ENCODE peak calls at places on chromosomes 3 and 15, in seven cellular contexts. B, E, D, H, Q, A and V are unnamed samples.
A peak's percentile ranks its signal among the peaks of the same experiment; 100 is the strongest.

GRCh38 chr3:148226246-148226645 is 471.5 kb upstream of the AGTR1 start:
- DNase-seq in B (no peak), Q (no peak), H (no peak), D (no peak), A (no peak), E (no peak), V (no peak)

GRCh38 chr3:140180603-140181002 is 245.6 kb downstream of the CLSTN2 start:
- DNase-seq in D (no peak), H (no peak), E (no peak), B (no peak), A (no peak), Q (no peak), V (no peak)

GRCh38 chr15:56207711-56208110 is 36.0 kb downstream of the RFX7 start:
- DNase-seq in H (no peak), B (no peak), D (no peak), A (no peak), Q (no peak), E (no peak), V (no peak)

GRCh38 chr3:21801631-21802030 is 50.6 kb upstream of the ZNF385D start:
- DNase-seq in H (no peak), B (no peak), D (peak; percentile 73), A (no peak), Q (no peak), E (no peak), V (no peak)

GRCh38 chr3:98772022-98772421 is 8.9 kb downstream of the ST3GAL6 start:
- DNase-seq in H (no peak), D (no peak), Q (no peak), A (no peak), B (no peak), E (no peak), V (no peak)

GRCh38 chr3:176032043-176032442 is 1165.2 kb downstream of the TBL1XR1 start:
- DNase-seq in B (peak; percentile 47), E (no peak), H (no peak), A (no peak), Q (no peak), D (no peak), V (no peak)

GRCh38 chr3:155233213-155233612 is 60.3 kb downstream of the STRIT1 start:
- DNase-seq in D (peak; percentile 98), Q (peak; percentile 66), B (peak; percentile 96), H (no peak), A (peak; percentile 4), E (no peak), V (no peak)

GRCh38 chr15:80169768-80170357 is 17.1 kb downstream of the FAH start:
- DNase-seq in A (no peak), Q (no peak), B (no peak), H (no peak), D (no peak), E (no peak), V (no peak)

GRCh38 chr3:122294365-122294764 is 30.7 kb upstream of the CSTA start:
- DNase-seq in A (no peak), H (no peak), Q (no peak), E (no peak), D (no peak), B (no peak), V (no peak)

GRCh38 chr15:58980351-58980939 is 7.0 kb upstream of the RNF111 start:
- DNase-seq in D (peak; percentile 52), Q (peak; percentile 55), B (peak; percentile 48), E (peak; percentile 23), H (no peak), A (no peak), V (no peak)

GRCh38 chr15:80202641-80203360 is 49.2 kb downstream of the CTXND1 start:
- DNase-seq in A (no peak), B (peak; percentile 3), E (no peak), D (no peak), H (no peak), Q (no peak), V (no peak)

GRCh38 chr15:70474682-70475438 is 288.5 kb downstream of the UACA start:
- DNase-seq in E (no peak), A (peak; percentile 46), Q (peak; percentile 92), H (no peak), B (peak; percentile 87), D (peak; percentile 46), V (no peak)

GRCh38 chr3:157333551-157333991 is 103.1 kb upstream of the PTX3 start:
- DNase-seq in H (no peak), E (no peak), D (no peak), Q (peak; percentile 60), B (peak; percentile 86), A (no peak), V (no peak)

GRCh38 chr3:113629941-113630340 is 66.5 kb downstream of the USF3 start:
- DNase-seq in B (no peak), D (no peak), H (no peak), Q (no peak), E (no peak), A (no peak), V (no peak)

GRCh38 chr3:124700880-124701684 is 29.2 kb upstream of the UMPS start:
- DNase-seq in A (no peak), Q (peak; percentile 11), D (no peak), H (no peak), B (peak; percentile 39), E (no peak), V (no peak)

GRCh38 chr15:56323435-56323834 is 41.8 kb upstream of the TEX9 start:
- DNase-seq in Q (no peak), B (no peak), E (no peak), D (no peak), H (no peak), A (no peak), V (no peak)

GRCh38 chr3:56795097-56795806 is 6.5 kb downstream of the ARHGEF3 start:
- DNase-seq in E (no peak), Q (peak; percentile 79), H (no peak), A (no peak), B (peak; percentile 26), D (no peak), V (no peak)

GRCh38 chr15:81097893-81098280 is 36.2 kb upstream of the CFAP161 start:
- DNase-seq in Q (peak; percentile 52), E (no peak), H (no peak), B (peak; percentile 44), D (peak; percentile 60), A (no peak), V (no peak)